ENCODE peak calls at places on chromosomes 12 and 14, in four cellular contexts. T is astrocyte, W is lower lobe of right lung, H is heart left ventricle. D is an unnamed sample.

GRCh38 chr12:2666411-2666810 is 128.4 kb upstream of the FKBP4 start:
- DNase-seq in T (no peak), W (no peak), H (no peak), D (no peak)

GRCh38 chr14:81001447-81001846 is 46.0 kb downstream of the TSHR start:
- DNase-seq in T (no peak), W (no peak), H (no peak), D (no peak)

GRCh38 chr12:57151741-57152407 is 4.5 kb upstream of the LRP1-AS start:
- DNase-seq in T (peak; percentile 69), W (no peak), H (no peak), D (no peak)

GRCh38 chr12:6363330-6364036 is 11.9 kb downstream of the SCNN1A start:
- DNase-seq in T (no peak), W (peak; percentile 86), H (peak; percentile 87), D (peak; percentile 72)

GRCh38 chr14:93829839-93830481 is 41.7 kb upstream of the PRIMA1 start:
- DNase-seq in T (no peak), W (no peak), H (no peak), D (no peak)

GRCh38 chr12:42706331-42706730 is 116.8 kb upstream of the PRICKLE1 start:
- DNase-seq in T (no peak), W (no peak), H (no peak), D (no peak)

GRCh38 chr12:57164454-57164853 is 17.0 kb upstream of the LRP1-AS start:
- DNase-seq in T (no peak), W (no peak), H (no peak), D (no peak)

GRCh38 chr14:49982522-49982951 is 89.7 kb downstream of the ARF6 start:
- DNase-seq in T (peak; percentile 93), W (no peak), H (no peak), D (peak; percentile 46)

GRCh38 chr14:33229269-33229924 is 290.7 kb downstream of the NPAS3 start:
- DNase-seq in T (peak; percentile 16), W (no peak), H (no peak), D (no peak)

GRCh38 chr12:106126441-106127288 is 12.1 kb downstream of the NUAK1 start:
- DNase-seq in T (no peak), W (no peak), H (no peak), D (no peak)

GRCh38 chr12:97404549-97404948 is 58.1 kb upstream of the RMST start:
- DNase-seq in T (peak; percentile 21), W (no peak), H (no peak), D (no peak)

GRCh38 chr12:86634706-86635410 is 378.7 kb upstream of the MGAT4C start:
- DNase-seq in T (peak; percentile 32), W (no peak), H (no peak), D (no peak)

GRCh38 chr14:95156153-95156764 is 1.1 kb downstream of the DICER1 start:
- DNase-seq in T (peak; percentile 16), W (no peak), H (no peak), D (no peak)

GRCh38 chr14:38775986-38776385 is 327.0 kb downstream of the SEC23A start:
- DNase-seq in T (no peak), W (no peak), H (no peak), D (no peak)

GRCh38 chr12:106648736-106649135 is 65.9 kb downstream of the RFX4 start:
- DNase-seq in T (peak; percentile 2), W (no peak), H (no peak), D (no peak)

GRCh38 chr12:66048843-66049537 is 81.6 kb downstream of the LLPH start:
- DNase-seq in T (no peak), W (no peak), H (no peak), D (no peak)

GRCh38 chr12:128267651-128268347 is 829 bp downstream of the TMEM132C start:
- DNase-seq in T (no peak), W (no peak), H (no peak), D (no peak)

GRCh38 chr14:36605506-36605857 is 23.1 kb upstream of the NKX2-8 start:
- DNase-seq in T (no peak), W (no peak), H (no peak), D (no peak)

GRCh38 chr12:125861299-125862281 is 796.4 kb downstream of the AACS start:
- DNase-seq in T (no peak), W (peak; percentile 72), H (peak; percentile 72), D (no peak)

GRCh38 chr14:32254952-32255679 is 52.0 kb upstream of the RNU6-8 start:
- DNase-seq in T (peak; percentile 43), W (no peak), H (peak; percentile 66), D (peak; percentile 42)

GRCh38 chr12:40622246-40622838 is 69.9 kb upstream of the CNTN1 start:
- DNase-seq in T (peak; percentile 3), W (peak; percentile 48), H (no peak), D (no peak)

GRCh38 chr12:99386907-99387306 is 260.6 kb upstream of the GARIN6 start:
- DNase-seq in T (peak; percentile 29), W (no peak), H (no peak), D (no peak)

GRCh38 chr12:30843211-30843610 is 83.3 kb upstream of the TSPAN11 start:
- DNase-seq in T (no peak), W (no peak), H (no peak), D (no peak)

GRCh38 chr14:60884134-60884533 is 96.7 kb downstream of the TRMT5 start:
- DNase-seq in T (no peak), W (no peak), H (no peak), D (no peak)

GRCh38 chr12:7927470-7927869 is 8.5 kb downstream of the SLC2A3 start:
- DNase-seq in T (no peak), W (no peak), H (no peak), D (no peak)

DNA sequence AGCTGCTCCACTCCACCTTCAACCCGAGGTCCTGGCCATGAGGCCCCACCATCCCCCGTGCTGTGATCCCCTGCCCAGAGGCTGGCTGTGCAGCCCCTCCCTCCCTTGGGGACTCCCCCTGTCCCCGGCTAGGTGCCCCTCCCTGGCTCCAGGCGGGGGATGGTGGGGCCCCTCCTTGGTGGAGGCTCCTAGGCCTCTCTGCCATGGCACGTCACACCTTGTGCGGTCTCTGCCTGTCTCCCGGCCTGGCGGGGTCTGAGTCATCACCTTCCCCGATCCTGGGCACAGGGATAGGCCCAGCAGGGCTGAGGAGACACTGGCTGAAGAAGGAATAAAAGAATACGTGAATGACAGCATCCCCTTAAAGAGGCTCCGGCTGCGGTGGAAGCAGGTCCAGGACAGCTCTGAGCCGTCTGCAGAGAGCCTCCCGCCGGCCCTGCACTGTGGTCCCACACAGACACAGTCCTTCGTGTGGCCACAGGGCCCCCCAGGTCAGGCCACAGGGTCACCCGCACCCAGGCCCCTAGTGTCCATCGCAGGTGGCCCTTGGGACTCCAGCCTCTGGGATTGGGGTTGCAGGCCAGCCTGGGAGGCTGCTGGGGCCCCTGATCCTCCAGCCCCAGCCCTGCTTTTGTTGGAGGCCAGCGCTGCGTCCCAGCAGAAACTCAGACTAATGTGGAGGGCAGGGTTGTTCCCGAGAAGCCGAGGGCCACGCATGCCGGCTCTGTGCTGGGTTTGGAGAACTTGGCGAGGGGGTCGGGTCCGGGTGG is 43.6 kb downstream of the KIF26A start:
- DNase-seq in T (no peak), W (no peak), H (no peak), D (no peak)
- H3K9me3 ChIP-seq in T (no peaks in the 10 kb centered on the region), W (no peaks in the 10 kb centered on the region), H (no peaks in the 10 kb centered on the region), D (no peaks in the 10 kb centered on the region)

GRCh38 chr14:68834816-68835215 is 41.9 kb upstream of the ZFP36L1 start:
- DNase-seq in T (no peak), W (no peak), H (no peak), D (no peak)
- H3K9me3 ChIP-seq in T (no peaks in the 10 kb centered on the region), W (peaks cover 12% of the 10 kb centered on the region), H (peaks cover 19% of the 10 kb centered on the region), D (no peaks in the 10 kb centered on the region)

GRCh38 chr14:82626156-82627055 is 1092.8 kb upstream of the SEL1L start:
- DNase-seq in T (no peak), W (no peak), H (no peak), D (no peak)
- H3K9me3 ChIP-seq in T (peaks cover 2% of the 10 kb centered on the region), W (no peaks in the 10 kb centered on the region), H (no peaks in the 10 kb centered on the region), D (no peaks in the 10 kb centered on the region)

DNA sequence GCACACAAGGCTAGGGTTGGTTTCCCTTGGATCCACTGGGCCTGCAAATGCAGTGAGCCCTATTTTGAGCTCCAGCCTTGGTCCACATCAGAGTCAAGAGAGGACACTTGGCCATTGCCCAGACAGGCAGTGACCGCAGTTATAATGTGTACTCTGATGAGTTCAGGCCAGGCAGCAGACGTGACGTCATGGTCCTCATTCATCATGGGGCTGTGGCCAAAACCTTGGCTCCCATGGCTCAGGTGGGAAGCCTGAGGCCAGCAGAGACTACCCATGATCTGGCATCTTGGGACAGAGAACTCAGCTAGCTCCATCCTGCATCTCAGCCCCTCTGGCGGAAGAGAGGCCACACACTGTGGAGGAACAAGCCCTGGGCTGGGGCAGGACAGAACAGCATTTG is 16.4 kb downstream of the TMEM63C start:
- DNase-seq in T (no peak), W (no peak), H (no peak), D (no peak)
- H3K9me3 ChIP-seq in T (no peaks in the 10 kb centered on the region), W (no peaks in the 10 kb centered on the region), H (no peaks in the 10 kb centered on the region), D (no peaks in the 10 kb centered on the region)

DNA sequence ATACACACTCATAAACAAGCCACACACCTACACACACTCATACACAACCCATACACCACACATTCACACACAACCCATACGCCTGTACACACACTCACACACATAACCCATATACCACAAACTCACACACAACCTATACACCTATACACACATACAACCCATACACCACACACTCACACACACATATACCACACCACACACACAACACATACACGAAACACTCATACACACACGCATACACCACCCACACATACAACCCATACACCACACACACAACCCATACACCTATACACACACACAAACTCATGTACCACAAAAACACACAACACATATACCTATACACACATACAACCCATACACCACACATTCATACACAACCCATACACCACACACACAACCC is 164.3 kb downstream of the TMEM121 start:
- DNase-seq in T (no peak), W (no peak), H (no peak), D (no peak)
- H3K9me3 ChIP-seq in T (peaks cover 12% of the 10 kb centered on the region), W (no peaks in the 10 kb centered on the region), H (no peaks in the 10 kb centered on the region), D (no peaks in the 10 kb centered on the region)